ENCODE peak calls at places on chromosome 1, in ten cellular contexts. U is left cardiac atrium; L is naive B cell; E is effector memory CD8-positive, alpha-beta T cell; R is SK-N-SH treated with all-trans-retinoic acid at 6 μM for 48 hours; S is activated naive CD8-positive, alpha-beta T cell treated with anti-CD3 and anti-CD28 coated beads, Interleukin-2, amount 10 ng/mL, durations not matched to agents 7 days and 5 days; C is stimulated activated naive CD8-positive, alpha-beta T cell treated with anti-CD3 and anti-CD28 coated beads, Interleukin-15, amount 100 ng/mL, for 72 hours; M is left ventricle myocardium superior; X is RWPE2; F is activated CD4-positive, alpha-beta T cell treated with anti-CD3 and anti-CD28 coated beads for 36 hours. O is an unnamed sample.

GRCh38 chr1:226425431-226426031 is 17.6 kb upstream of the PARP1 start:
- ATAC-seq in E (peak; percentile 50), U (no peak), M (no peak), R (no peak), L (peak; percentile 37), S (peak; percentile 58), F (peak; percentile 75), X (no peak), C (peak; percentile 80), O (no peak)

GRCh38 chr1:117367769-117368059 is 465 bp downstream of the MAN1A2 start:
- ATAC-seq in S (peak; percentile 19), F (peak; percentile 14), C (peak; percentile 43), R (peak; percentile 22), L (peak; percentile 7), X (peak; percentile 3), M (no peak), E (peak; percentile 15), U (no peak), O (no peak)

GRCh38 chr1:236800623-236801022 is 5.5 kb downstream of the MTR start:
- ATAC-seq in F (peak; percentile 11), S (no peak), M (no peak), X (no peak), L (no peak), E (no peak), C (peak; percentile 21), R (no peak), U (no peak), O (no peak)

GRCh38 chr1:225435957-225436392 is 8.1 kb upstream of the LBR start:
- ATAC-seq in L (peak; percentile 79), X (no peak), M (peak; percentile 93), F (no peak), U (peak; percentile 72), E (no peak), C (no peak), R (no peak), S (no peak), O (no peak)

GRCh38 chr1:150410582-150411101 is 46.7 kb downstream of the RPRD2 start:
- ATAC-seq in U (peak; percentile 83), X (no peak), M (peak; percentile 22), R (no peak), F (no peak), L (no peak), S (no peak), E (no peak), C (no peak), O (no peak)

GRCh38 chr1:229341811-229342304 is 989 bp downstream of the CCSAP start:
- ATAC-seq in M (peak; percentile 18), E (peak; percentile 14), U (peak; percentile 42), C (peak; percentile 59), X (peak; percentile 7), S (peak; percentile 30), L (peak; percentile 29), R (peak; percentile 33), F (peak; percentile 20), O (peak; percentile 39)

GRCh38 chr1:203048086-203048485 is 21.8 kb downstream of the PPFIA4 start:
- ATAC-seq in X (no peak), E (no peak), S (no peak), C (no peak), U (no peak), L (no peak), M (no peak), R (no peak), F (no peak), O (no peak)

GRCh38 chr1:111665527-111665926 is 45.9 kb downstream of the RAP1A start:
- ATAC-seq in M (peak; percentile 58), F (no peak), R (no peak), U (no peak), L (no peak), S (no peak), X (no peak), C (no peak), E (no peak), O (no peak)

GRCh38 chr1:235932090-235932510 is 65.4 kb upstream of the LYST start:
- ATAC-seq in X (peak; percentile 49), R (no peak), S (no peak), L (peak; percentile 91), U (no peak), F (no peak), E (no peak), C (peak; percentile 72), M (no peak), O (peak; percentile 52)

GRCh38 chr1:41051022-41051421 is 29.5 kb upstream of the SLFNL1 start:
- ATAC-seq in C (no peak), U (no peak), R (no peak), F (no peak), X (no peak), M (no peak), S (no peak), L (no peak), E (no peak), O (no peak)